ENCODE peak calls at places on chromosome 15, in six cellular contexts. J, R, B, G, D and I are unnamed samples.

GRCh38 chr15:101554115-101554915 is 64.8 kb upstream of the PCSK6 start:
- DNase-seq in J (no peak), R (no peak), B (no peak), G (no peak), D (no peak), I (no peak)

GRCh38 chr15:58380280-58380945 is 51.4 kb upstream of the LIPC start:
- DNase-seq in J (no peak), R (no peak), B (no peak), G (no peak), D (no peak), I (no peak)

GRCh38 chr15:76398702-76399101 is 62.1 kb downstream of the ISL2 start:
- DNase-seq in J (no peak), R (no peak), B (no peak), G (no peak), D (no peak), I (no peak)

GRCh38 chr15:76939715-76940114 is 8.2 kb downstream of the RCN2 start:
- DNase-seq in J (no peak), R (no peak), B (no peak), G (peak), D (no peak), I (no peak)

GRCh38 chr15:66284276-66284675 is 9.1 kb upstream of the DIS3L start:
- DNase-seq in J (no peak), R (no peak), B (no peak), G (no peak), D (no peak), I (no peak)

GRCh38 chr15:52733696-52734255 is 54.6 kb upstream of the ATOSA start:
- DNase-seq in J (no peak), R (no peak), B (no peak), G (peak), D (no peak), I (no peak)

GRCh38 chr15:64934023-64934422 is 22.3 kb downstream of the ANKDD1A start:
- DNase-seq in J (no peak), R (no peak), B (no peak), G (no peak), D (no peak), I (no peak)

GRCh38 chr15:39704684-39705083 is 78.0 kb downstream of the FSIP1 start:
- DNase-seq in J (no peak), R (no peak), B (no peak), G (peak), D (no peak), I (no peak)